ENCODE peak calls at places on chromosomes 7 and 10, in six cellular contexts. Q, F, X, V, E and J are unnamed samples. For H3K36me3, the result is how much of the 10 kb centered on the place peaks cover.

GRCh38 chr7:131235489-131236317 is 92.0 kb upstream of the MKLN1 start:
- DNase-seq in E (peak), X (peak), Q (no peak), V (peak), F (peak), J (peak)

GRCh38 chr7:87220026-87220733 is 648 bp upstream of the TMEM243 start:
- DNase-seq in E (peak), X (peak), F (peak), V (peak), Q (peak), J (peak)

GRCh38 chr10:101052285-101052684 is 9.5 kb upstream of the KAZALD1 start:
- DNase-seq in V (no peak), F (peak), Q (no peak), E (no peak), X (no peak), J (peak)

GRCh38 chr7:134902058-134902457 is 84.2 kb upstream of the AGBL3 start:
- DNase-seq in Q (no peak), V (no peak), E (no peak), F (no peak), X (no peak), J (no peak)

GRCh38 chr10:116880716-116881440 is 31.6 kb downstream of the ENO4 start:
- DNase-seq in V (no peak), F (peak), E (no peak), X (no peak), Q (no peak), J (no peak)

GRCh38 chr10:42954776-42955492 is 121.9 kb upstream of the RET start:
- DNase-seq in V (no peak), Q (peak), F (no peak), E (no peak), X (no peak), J (no peak)

GRCh38 chr10:61904711-61905445 is 3.4 kb downstream of the ARID5B start:
- DNase-seq in Q (peak), X (peak), E (peak), F (peak), V (peak), J (peak)

GRCh38 chr10:104638861-104639594 is 2.1 kb upstream of the SORCS3 start:
- DNase-seq in E (no peak), Q (no peak), V (peak), F (no peak), X (no peak), J (no peak)

GRCh38 chr10:92241158-92241500 is 49.7 kb downstream of the CPEB3 start:
- DNase-seq in X (peak), F (peak), E (peak), Q (peak), V (peak), J (no peak)

GRCh38 chr7:75018570-75019364 is 54.3 kb downstream of the CASTOR2 start:
- DNase-seq in F (no peak), V (no peak), E (no peak), X (no peak), Q (no peak), J (no peak)

GRCh38 chr7:48168159-48168558 is 3.1 kb upstream of the ABCA13 start:
- DNase-seq in Q (no peak), V (no peak), E (no peak), F (peak), X (no peak), J (peak)

GRCh38 chr10:99799613-99800012 is 17.2 kb downstream of the ABCC2 start:
- DNase-seq in F (no peak), Q (no peak), X (no peak), V (no peak), E (no peak), J (no peak)

GRCh38 chr7:139675127-139676110 is 102.4 kb downstream of the HIPK2 start:
- DNase-seq in X (peak), E (peak), F (no peak), V (no peak), Q (no peak), J (no peak)

GRCh38 chr10:32379314-32379949 is 32.5 kb upstream of the EPC1 start:
- DNase-seq in F (peak), E (peak), V (peak), X (peak), Q (no peak), J (peak)

GRCh38 chr10:71598673-71599072 is 120.9 kb downstream of the C10orf105 start:
- DNase-seq in V (peak), F (no peak), X (no peak), E (peak), Q (peak), J (no peak)

GRCh38 chr7:47654672-47655340 is 72.9 kb upstream of the TNS3 start:
- DNase-seq in E (no peak), X (no peak), F (peak), Q (no peak), V (no peak), J (no peak)

GRCh38 chr7:44307905-44308740 is 17.3 kb downstream of the CAMK2B start:
- DNase-seq in X (no peak), F (no peak), Q (peak), V (no peak), E (no peak), J (no peak)

GRCh38 chr10:51436805-51437204 is 262.6 kb downstream of the CSTF2T start:
- DNase-seq in V (no peak), F (no peak), X (no peak), Q (no peak), E (no peak), J (no peak)

GRCh38 chr7:44561962-44562621 is 11.6 kb downstream of the DDX56 start:
- DNase-seq in X (peak), Q (peak), V (peak), F (peak), E (no peak), J (peak)

GRCh38 chr7:71580027-71580426 is 448.1 kb downstream of the GALNT17 start:
- DNase-seq in X (no peak), Q (no peak), F (no peak), E (no peak), V (no peak), J (no peak)

GRCh38 chr7:157391036-157391710 is 54.4 kb downstream of the DNAJB6 start:
- DNase-seq in V (no peak), Q (no peak), F (no peak), X (no peak), E (no peak), J (no peak)

GRCh38 chr7:78479348-78479747 is 680.8 kb downstream of the PHTF2 start:
- DNase-seq in X (no peak), V (no peak), F (peak), E (no peak), Q (no peak), J (no peak)

GRCh38 chr10:129853236-129853946 is 110.7 kb downstream of the EBF3 start:
- DNase-seq in X (peak), V (peak), E (no peak), Q (no peak), F (no peak), J (no peak)

GRCh38 chr7:123096434-123096833 is 100.9 kb upstream of the TAS2R16 start:
- DNase-seq in E (no peak), X (no peak), Q (no peak), F (no peak), V (no peak), J (no peak)

GRCh38 chr7:70165477-70166170 is 567.3 kb downstream of the AUTS2 start:
- DNase-seq in F (no peak), X (no peak), Q (no peak), E (no peak), V (peak), J (no peak)

GRCh38 chr10:3090914-3091313 is 23.6 kb downstream of the PFKP start:
- DNase-seq in E (peak), F (peak), Q (peak), X (peak), V (peak), J (peak)

GRCh38 chr10:97180367-97180763 is 5.4 kb downstream of the SLIT1 start:
- DNase-seq in X (no peak), F (no peak), Q (no peak), E (no peak), V (no peak), J (no peak)

GRCh38 chr10:97179311-97179710 is 6.4 kb downstream of the SLIT1 start:
- DNase-seq in E (no peak), F (no peak), V (no peak), Q (no peak), X (no peak), J (no peak)

GRCh38 chr10:97178074-97178473 is 7.7 kb downstream of the SLIT1 start:
- DNase-seq in E (no peak), Q (no peak), F (no peak), X (no peak), V (no peak), J (no peak)

GRCh38 chr10:97180986-97181385 is 4.8 kb downstream of the SLIT1 start:
- DNase-seq in X (no peak), V (no peak), F (no peak), Q (no peak), E (no peak), J (no peak)

DNA sequence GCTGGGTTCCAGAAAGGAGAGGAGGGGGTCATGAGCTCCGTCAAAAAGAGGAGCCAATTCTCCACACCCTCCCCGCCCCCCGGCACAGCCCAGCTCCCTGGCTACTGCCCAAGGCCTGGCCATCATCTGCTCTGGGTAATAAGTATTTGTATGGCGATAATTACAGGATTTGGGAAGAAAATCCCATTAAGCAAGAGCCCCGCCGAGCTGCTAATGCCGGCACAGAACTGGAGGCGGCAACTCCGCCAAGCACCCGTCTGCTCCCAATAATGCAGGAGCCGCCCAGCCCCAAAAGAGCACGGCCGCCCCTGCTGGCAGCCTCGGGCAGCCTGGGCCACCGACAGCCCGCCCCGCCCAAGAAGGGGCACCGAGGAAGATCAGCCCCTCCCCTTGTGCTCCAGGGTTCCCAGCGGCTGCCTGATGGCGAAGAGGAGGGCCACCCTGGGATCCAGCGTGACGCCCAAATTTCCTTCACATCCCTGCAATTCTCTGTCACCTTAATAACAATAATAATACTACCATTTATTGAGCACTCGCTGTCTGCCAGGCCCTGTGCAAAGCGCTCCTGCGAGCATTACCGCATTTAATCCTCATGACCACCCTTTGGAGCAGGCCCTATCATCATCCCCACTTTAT is 5.9 kb downstream of the SLIT1 start:
- DNase-seq in Q (no peak), E (no peak), X (peak), F (no peak), V (peak), J (no peak)
- TF ChIP-seq CTCF in Q (no peak), E (no peak), X (peak), F (no peak), V (peak), J (no peak)

GRCh38 chr10:96233959-96234358 is 37.4 kb downstream of the BLNK start:
- DNase-seq in X (no peak), F (no peak), V (no peak), E (no peak), Q (no peak), J (no peak)

GRCh38 chr10:96227206-96227605 is 44.2 kb downstream of the BLNK start:
- DNase-seq in X (no peak), E (no peak), F (no peak), V (no peak), Q (no peak), J (no peak)

GRCh38 chr10:96228408-96229019 is 42.9 kb downstream of the BLNK start:
- DNase-seq in X (peak), Q (peak), E (no peak), F (no peak), V (peak), J (no peak)

GRCh38 chr10:96229568-96230030 is 41.8 kb downstream of the BLNK start:
- DNase-seq in E (peak), X (peak), V (peak), Q (peak), F (peak), J (no peak)

DNA sequence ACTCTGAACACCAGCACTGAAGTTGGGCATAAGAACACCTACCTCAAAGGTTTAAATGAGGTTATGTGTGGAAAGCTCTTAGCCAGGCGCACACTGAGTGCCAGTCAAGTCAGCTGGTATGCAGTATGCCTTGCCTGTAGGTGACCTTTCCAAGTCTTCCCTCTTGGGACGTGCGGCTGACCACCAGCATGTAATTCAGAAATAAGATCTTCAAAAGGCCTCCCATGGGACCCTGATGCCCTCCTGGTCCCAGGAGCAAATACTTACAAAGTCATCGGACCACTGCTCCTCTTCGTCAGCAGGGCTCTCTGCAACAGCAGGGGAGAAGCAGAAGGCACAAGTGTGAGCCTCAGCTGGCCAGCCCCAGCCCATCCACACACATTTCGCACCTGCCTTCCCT is 40.8 kb downstream of the BLNK start:
- DNase-seq in V (no peak), F (no peak), E (no peak), Q (no peak), X (no peak), J (no peak)
- H3K36me3 ChIP-seq in V (under half), F (under half), E (under half), Q (under half), X (under half), J (under half)

GRCh38 chr10:49541762-49542161 is 2.8 kb upstream of the ERCC6 start:
- DNase-seq in V (no peak), E (no peak), Q (no peak), F (no peak), X (no peak), J (no peak)

GRCh38 chr10:49534670-49535381 is 4.1 kb downstream of the ERCC6 start:
- DNase-seq in F (peak), V (no peak), X (no peak), Q (no peak), E (no peak), J (no peak)

GRCh38 chr10:49542353-49542752 is 3.4 kb upstream of the ERCC6 start:
- DNase-seq in E (no peak), F (no peak), X (no peak), Q (no peak), V (no peak), J (no peak)

GRCh38 chr10:49539320-49539885 is 482 bp upstream of the ERCC6 start:
- DNase-seq in Q (peak), F (peak), V (peak), X (peak), E (peak), J (peak)

GRCh38 chr10:49538381-49539319 is at the start of gene ERCC6:
- DNase-seq in F (peak), Q (peak), E (peak), V (peak), X (peak), J (peak)
- TF ChIP-seq CTCF in F (no peak), Q (no peak), E (no peak), V (no peak), X (peak), J (no peak)

GRCh38 chr7:5344342-5344741 is 61.6 kb downstream of the SLC29A4 start:
- DNase-seq in E (no peak), F (no peak), X (no peak), Q (no peak), V (no peak), J (no peak)

GRCh38 chr7:5343893-5344292 is 61.1 kb downstream of the SLC29A4 start:
- DNase-seq in E (no peak), V (no peak), X (no peak), F (no peak), Q (no peak), J (no peak)

GRCh38 chr7:5345171-5345570 is 62.4 kb downstream of the SLC29A4 start:
- DNase-seq in E (no peak), X (no peak), Q (no peak), F (no peak), V (no peak), J (no peak)

GRCh38 chr7:5337047-5337446 is 54.3 kb downstream of the SLC29A4 start:
- DNase-seq in X (no peak), F (no peak), V (no peak), E (no peak), Q (no peak), J (no peak)

DNA sequence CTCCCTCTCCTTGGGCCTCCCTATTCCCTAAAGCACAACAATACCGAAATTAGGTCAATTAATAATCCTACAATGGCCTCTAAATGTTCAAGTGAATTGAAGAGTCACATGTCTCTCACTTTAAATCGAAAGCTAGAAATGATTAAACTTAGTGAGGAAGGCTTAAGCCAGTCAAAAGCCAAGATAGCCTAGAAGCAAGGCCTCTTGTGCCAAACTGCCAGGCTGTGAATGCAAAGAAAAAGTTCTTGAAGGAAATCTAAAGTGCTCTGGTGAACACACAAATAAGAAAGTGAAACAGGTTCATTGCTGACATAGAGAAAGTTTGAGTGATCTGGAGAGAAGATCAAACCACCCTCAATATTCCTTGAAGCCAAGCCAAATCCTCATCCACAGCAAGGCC is 57.2 kb downstream of the SLC29A4 start:
- DNase-seq in V (no peak), X (no peak), F (no peak), E (no peak), Q (no peak), J (no peak)
- H3K36me3 ChIP-seq in V (under half), X (under half), F (under half), E (under half), Q (under half), J (half or more)

DNA sequence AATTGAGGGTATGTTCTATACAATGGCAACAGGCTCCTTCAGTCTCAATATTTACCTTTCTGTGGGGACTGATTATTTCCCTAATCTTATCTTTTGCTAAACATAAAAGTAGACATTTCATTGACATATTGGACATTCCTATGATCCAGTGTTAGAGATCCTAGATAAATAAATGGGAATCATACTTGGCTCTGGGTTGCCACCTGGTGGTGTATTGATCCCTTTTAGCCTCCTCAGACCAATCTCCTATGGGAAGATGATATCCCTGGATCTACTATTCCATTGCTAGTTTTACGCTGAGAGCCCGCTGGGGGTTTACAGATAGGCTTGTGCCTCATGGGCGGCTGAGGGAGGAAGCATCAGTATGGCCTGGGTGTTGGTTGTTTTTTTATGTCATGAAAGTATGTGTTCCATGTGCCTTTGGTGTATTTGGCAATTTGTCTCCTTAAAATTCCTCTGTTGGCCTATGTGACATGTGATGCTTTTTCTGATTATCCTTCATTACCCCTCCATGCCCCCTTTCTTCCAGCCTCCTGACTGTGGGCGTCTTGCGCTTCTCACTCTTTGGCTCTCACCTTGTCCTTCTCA is 18.8 kb downstream of the CELF2 start:
- DNase-seq in E (peak), F (peak), X (peak), Q (peak), V (peak), J (peak)
- TF ChIP-seq CTCF in E (peak), F (peak), X (peak), Q (peak), V (peak), J (peak)

DNA sequence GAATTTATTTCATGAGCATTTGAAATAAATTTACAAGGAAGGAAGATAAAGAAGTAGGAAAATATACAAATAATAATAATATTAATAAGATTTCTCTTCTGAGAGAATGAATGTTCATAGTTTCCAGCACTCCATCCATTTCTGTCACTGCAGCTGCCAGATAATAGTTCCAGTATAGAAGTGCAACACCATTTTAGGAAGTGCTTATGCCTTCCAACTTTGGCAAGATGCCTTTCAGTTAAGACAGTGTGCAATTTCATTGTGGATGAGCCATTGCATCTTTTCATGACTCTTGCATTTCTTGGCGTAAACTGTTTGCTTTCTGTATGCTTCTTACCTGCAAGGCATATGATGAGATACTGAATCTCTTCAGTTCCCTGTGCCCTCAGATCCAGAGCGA is 185.0 kb downstream of the PDE1C start:
- DNase-seq in E (no peak), X (no peak), V (no peak), Q (no peak), F (no peak), J (no peak)
- H3K36me3 ChIP-seq in E (under half), X (under half), V (under half), Q (under half), F (under half), J (under half)

GRCh38 chr10:320787-321186 is 185.5 kb downstream of the ZMYND11 start:
- DNase-seq in E (no peak), X (no peak), F (no peak), Q (no peak), V (no peak), J (no peak)

GRCh38 chr10:325282-325681 is 190.0 kb downstream of the ZMYND11 start:
- DNase-seq in E (no peak), X (no peak), F (no peak), V (no peak), Q (no peak), J (no peak)

GRCh38 chr10:324593-324992 is 189.3 kb downstream of the ZMYND11 start:
- DNase-seq in F (no peak), V (no peak), E (no peak), X (no peak), Q (no peak), J (no peak)

GRCh38 chr10:326350-326749 is 191.1 kb downstream of the ZMYND11 start:
- DNase-seq in V (peak), E (no peak), Q (no peak), X (no peak), F (no peak), J (no peak)

GRCh38 chr10:323651-324293 is 188.5 kb downstream of the ZMYND11 start:
- DNase-seq in Q (peak), X (peak), F (peak), E (peak), V (peak), J (peak)
- TF ChIP-seq CTCF in Q (no peak), X (no peak), F (no peak), E (no peak), V (no peak), J (no peak)